ENCODE peak calls at places on chromosomes 11 and 22, in five cellular contexts. One of them, this sample, is unnamed.
A peak's percentile ranks its signal among the peaks of the same experiment; 100 is the strongest.

GRCh38 chr11:82980292-82980691 is 78.8 kb downstream of the DDIAS start:
- DNase-seq in ovary: no peak
- DNase-seq in AG04449: peak; percentile 70
- DNase-seq in NB4: no peak
- DNase-seq in lower leg skin: no peak
- DNase-seq in this sample: no peak

GRCh38 chr11:112163875-112164521 is at the start of gene IL18:
- DNase-seq in NB4: peak; percentile 25
- DNase-seq in ovary: no peak
- DNase-seq in AG04449: no peak
- DNase-seq in lower leg skin: peak; percentile 87
- DNase-seq in this sample: peak; percentile 24

GRCh38 chr22:38490915-38491314 is 15.2 kb downstream of the DDX17 start:
- DNase-seq in lower leg skin: no peak
- DNase-seq in ovary: peak; percentile 58
- DNase-seq in AG04449: no peak
- DNase-seq in NB4: no peak
- DNase-seq in this sample: peak; percentile 83

GRCh38 chr11:66183581-66184048 is 84.8 kb upstream of the RAB1B start:
- DNase-seq in NB4: no peak
- DNase-seq in ovary: no peak
- DNase-seq in lower leg skin: no peak
- DNase-seq in AG04449: no peak
- DNase-seq in this sample: no peak

GRCh38 chr11:66467034-66467659 is 442 bp downstream of the PELI3 start:
- DNase-seq in AG04449: no peak
- DNase-seq in NB4: peak; percentile 54
- DNase-seq in lower leg skin: no peak
- DNase-seq in ovary: no peak
- DNase-seq in this sample: peak; percentile 69

GRCh38 chr11:69986421-69987229 is 91.5 kb upstream of the ANO1 start:
- DNase-seq in lower leg skin: no peak
- DNase-seq in ovary: no peak
- DNase-seq in AG04449: no peak
- DNase-seq in NB4: no peak
- DNase-seq in this sample: no peak

GRCh38 chr11:46976182-46976854 is 39.8 kb downstream of the CSTPP1 start:
- DNase-seq in AG04449: no peak
- DNase-seq in NB4: no peak
- DNase-seq in ovary: no peak
- DNase-seq in lower leg skin: no peak
- DNase-seq in this sample: no peak

GRCh38 chr11:127270848-127271247 is 270.3 kb upstream of the KIRREL3 start:
- DNase-seq in ovary: no peak
- DNase-seq in lower leg skin: no peak
- DNase-seq in AG04449: no peak
- DNase-seq in NB4: no peak
- DNase-seq in this sample: no peak

GRCh38 chr11:76076749-76077148 is 129.6 kb downstream of the WNT11 start:
- DNase-seq in NB4: no peak
- DNase-seq in ovary: no peak
- DNase-seq in lower leg skin: no peak
- DNase-seq in AG04449: no peak
- DNase-seq in this sample: no peak

GRCh38 chr22:49765091-49765771 is 62.4 kb downstream of the BRD1 start:
- DNase-seq in lower leg skin: peak; percentile 68
- DNase-seq in AG04449: no peak
- DNase-seq in ovary: peak; percentile 14
- DNase-seq in NB4: no peak
- DNase-seq in this sample: peak; percentile 4

GRCh38 chr22:40001800-40002577 is 7.2 kb downstream of the FAM83F start:
- DNase-seq in NB4: no peak
- DNase-seq in AG04449: no peak
- DNase-seq in ovary: no peak
- DNase-seq in lower leg skin: no peak
- DNase-seq in this sample: no peak

GRCh38 chr11:62005231-62005661 is 37.8 kb upstream of the FTH1 start:
- DNase-seq in NB4: no peak
- DNase-seq in lower leg skin: peak; percentile 60
- DNase-seq in ovary: no peak
- DNase-seq in AG04449: no peak
- DNase-seq in this sample: no peak

GRCh38 chr11:96393753-96394348 is 4.0 kb downstream of the JRKL start:
- DNase-seq in lower leg skin: no peak
- DNase-seq in AG04449: no peak
- DNase-seq in ovary: no peak
- DNase-seq in NB4: peak; percentile 66
- DNase-seq in this sample: no peak

GRCh38 chr11:61781585-61781984 is 10.8 kb downstream of the TMEM258 start:
- DNase-seq in lower leg skin: no peak
- DNase-seq in AG04449: no peak
- DNase-seq in ovary: no peak
- DNase-seq in NB4: no peak
- DNase-seq in this sample: no peak

GRCh38 chr11:105942951-105943350 is 79.1 kb downstream of the MSANTD4 start:
- DNase-seq in AG04449: no peak
- DNase-seq in NB4: no peak
- DNase-seq in ovary: no peak
- DNase-seq in lower leg skin: no peak
- DNase-seq in this sample: no peak

GRCh38 chr11:70630816-70631623 is 232.7 kb downstream of the CTTN start:
- DNase-seq in ovary: no peak
- DNase-seq in AG04449: no peak
- DNase-seq in lower leg skin: no peak
- DNase-seq in NB4: no peak
- DNase-seq in this sample: no peak

GRCh38 chr11:12117200-12117995 is 7.0 kb downstream of the MICAL2 start:
- DNase-seq in NB4: no peak
- DNase-seq in ovary: peak; percentile 46
- DNase-seq in AG04449: no peak
- DNase-seq in lower leg skin: peak; percentile 60
- DNase-seq in this sample: no peak

GRCh38 chr11:57413681-57414080 is 13.2 kb downstream of the SLC43A3 start:
- DNase-seq in ovary: no peak
- DNase-seq in NB4: no peak
- DNase-seq in AG04449: no peak
- DNase-seq in lower leg skin: no peak
- DNase-seq in this sample: no peak

GRCh38 chr11:68999093-68999747 is 13.8 kb downstream of the MRGPRF start:
- DNase-seq in NB4: no peak
- DNase-seq in lower leg skin: peak; percentile 73
- DNase-seq in AG04449: no peak
- DNase-seq in ovary: peak; percentile 29
- DNase-seq in this sample: peak; percentile 62

GRCh38 chr11:117439256-117439655 is 111.6 kb downstream of the CEP164 start:
- DNase-seq in NB4: peak; percentile 29
- DNase-seq in AG04449: no peak
- DNase-seq in ovary: no peak
- DNase-seq in lower leg skin: no peak
- DNase-seq in this sample: no peak

GRCh38 chr11:68735125-68735524 is 16.2 kb downstream of the TESMIN start:
- DNase-seq in AG04449: no peak
- DNase-seq in ovary: no peak
- DNase-seq in lower leg skin: no peak
- DNase-seq in NB4: peak; percentile 44
- DNase-seq in this sample: no peak

GRCh38 chr22:48705159-48705916 is 1122.3 kb downstream of the BRD1 start:
- DNase-seq in NB4: no peak
- DNase-seq in AG04449: no peak
- DNase-seq in ovary: no peak
- DNase-seq in lower leg skin: no peak
- DNase-seq in this sample: no peak

GRCh38 chr11:36006556-36006955 is 62.7 kb downstream of the LDLRAD3 start:
- DNase-seq in AG04449: no peak
- DNase-seq in NB4: no peak
- DNase-seq in ovary: no peak
- DNase-seq in lower leg skin: no peak
- DNase-seq in this sample: no peak

GRCh38 chr22:48665286-48666010 is 1162.2 kb downstream of the BRD1 start:
- DNase-seq in AG04449: peak; percentile 67
- DNase-seq in lower leg skin: no peak
- DNase-seq in NB4: no peak
- DNase-seq in ovary: no peak
- DNase-seq in this sample: no peak

GRCh38 chr11:68313574-68314202 is 1.3 kb downstream of the LRP5 start:
- DNase-seq in ovary: no peak
- DNase-seq in lower leg skin: no peak
- DNase-seq in NB4: peak; percentile 74
- DNase-seq in AG04449: no peak
- DNase-seq in this sample: no peak

GRCh38 chr11:43687120-43687791 is 6.7 kb downstream of the HSD17B12 start:
- DNase-seq in AG04449: no peak
- DNase-seq in NB4: no peak
- DNase-seq in lower leg skin: no peak
- DNase-seq in ovary: no peak
- DNase-seq in this sample: peak; percentile 13

GRCh38 chr11:635945-636510 is 1.0 kb upstream of the DRD4 start:
- DNase-seq in AG04449: no peak
- DNase-seq in NB4: no peak
- DNase-seq in ovary: no peak
- DNase-seq in lower leg skin: no peak
- DNase-seq in this sample: no peak

GRCh38 chr11:637593-638507 is 781 bp downstream of the DRD4 start:
- DNase-seq in NB4: no peak
- DNase-seq in ovary: no peak
- DNase-seq in AG04449: no peak
- DNase-seq in lower leg skin: no peak
- DNase-seq in this sample: no peak

GRCh38 chr11:636511-637332 is at the start of gene DRD4:
- DNase-seq in AG04449: no peak
- DNase-seq in NB4: no peak
- DNase-seq in lower leg skin: no peak
- DNase-seq in ovary: no peak
- DNase-seq in this sample: no peak

GRCh38 chr11:638616-639323 is 1.7 kb downstream of the DRD4 start:
- DNase-seq in lower leg skin: no peak
- DNase-seq in NB4: no peak
- DNase-seq in ovary: no peak
- DNase-seq in AG04449: no peak
- DNase-seq in this sample: no peak

DNA sequence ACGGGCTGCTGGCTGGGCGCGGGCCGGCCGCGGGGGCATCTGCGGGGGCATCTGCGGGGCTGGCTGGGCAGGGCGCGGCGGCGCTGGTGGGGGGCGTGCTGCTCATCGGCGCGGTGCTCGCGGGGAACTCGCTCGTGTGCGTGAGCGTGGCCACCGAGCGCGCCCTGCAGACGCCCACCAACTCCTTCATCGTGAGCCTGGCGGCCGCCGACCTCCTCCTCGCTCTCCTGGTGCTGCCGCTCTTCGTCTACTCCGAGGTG is 194 bp downstream of the DRD4 start:
- DNase-seq in lower leg skin: no peak
- DNase-seq in AG04449: no peak
- DNase-seq in NB4: no peak
- DNase-seq in ovary: no peak
- DNase-seq in this sample: no peak
- H3K4me3 ChIP-seq in lower leg skin: no peak overlapping the region
- H3K4me3 ChIP-seq in AG04449: peak overlapping the region; percentile 18
- H3K4me3 ChIP-seq in NB4: no peak overlapping the region
- H3K4me3 ChIP-seq in ovary: no peak overlapping the region
- H3K4me3 ChIP-seq in this sample: peak overlapping the region; percentile 37

DNA sequence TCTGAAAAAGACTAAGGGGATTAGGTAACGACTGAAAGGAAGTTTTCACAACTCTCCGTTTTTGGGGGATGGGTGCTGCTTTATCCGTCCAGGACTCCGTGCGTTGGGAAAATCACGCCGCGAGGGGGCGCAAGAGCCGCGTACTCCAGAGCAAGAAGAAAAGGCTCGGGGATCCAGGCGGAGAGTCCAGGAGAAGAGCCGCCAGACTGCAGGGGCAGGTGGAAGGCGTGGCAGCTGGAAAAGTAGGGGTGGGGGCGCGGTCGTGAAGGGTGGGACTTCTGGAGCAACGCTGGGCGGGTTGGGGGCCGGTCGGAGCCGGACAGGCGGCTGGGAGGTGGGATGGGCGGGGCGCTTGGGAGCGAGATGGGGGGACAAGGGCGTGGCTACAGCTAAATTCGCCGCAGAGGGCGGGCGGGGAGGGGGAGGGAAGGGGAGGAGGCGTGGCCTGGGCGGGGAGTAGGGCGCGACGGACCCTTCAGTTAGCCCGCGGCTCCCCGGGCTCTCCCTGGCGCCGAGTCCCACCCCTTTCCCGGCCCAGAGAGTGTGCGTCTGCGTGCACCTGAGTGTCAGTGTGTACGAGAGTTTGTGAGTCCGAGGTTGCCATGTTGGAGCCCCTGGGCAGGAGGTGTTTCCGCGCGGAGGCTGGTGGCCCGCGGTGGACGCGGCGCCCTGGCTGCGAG is 613 bp upstream of the ARHGEF17 start:
- DNase-seq in AG04449: peak; percentile 89
- DNase-seq in ovary: peak; percentile 99
- DNase-seq in NB4: peak; percentile 99
- DNase-seq in lower leg skin: peak; percentile 99
- DNase-seq in this sample: peak; percentile 87
- H3K4me3 ChIP-seq in AG04449: peak overlapping the region; percentile 81
- H3K4me3 ChIP-seq in ovary: peak overlapping the region; percentile 86
- H3K4me3 ChIP-seq in NB4: peak overlapping the region; percentile 60
- H3K4me3 ChIP-seq in lower leg skin: peak overlapping the region; percentile 46
- H3K4me3 ChIP-seq in this sample: peak overlapping the region; percentile 71

GRCh38 chr11:73758451-73758850 is 2.4 kb downstream of the RAB6A start:
- DNase-seq in AG04449: no peak
- DNase-seq in ovary: no peak
- DNase-seq in NB4: no peak
- DNase-seq in lower leg skin: no peak
- DNase-seq in this sample: no peak
- H3K4me3 ChIP-seq in AG04449: peak overlapping the region; percentile 91
- H3K4me3 ChIP-seq in ovary: no peak overlapping the region
- H3K4me3 ChIP-seq in NB4: peak overlapping the region; percentile 84
- H3K4me3 ChIP-seq in lower leg skin: no peak overlapping the region
- H3K4me3 ChIP-seq in this sample: peak overlapping the region; percentile 98

GRCh38 chr22:33917744-33918406 is 2.4 kb downstream of the LARGE1 start:
- DNase-seq in AG04449: no peak
- DNase-seq in lower leg skin: no peak
- DNase-seq in NB4: peak; percentile 88
- DNase-seq in ovary: no peak
- DNase-seq in this sample: no peak
- H3K4me3 ChIP-seq in AG04449: no peak overlapping the region
- H3K4me3 ChIP-seq in lower leg skin: no peak overlapping the region
- H3K4me3 ChIP-seq in NB4: peak overlapping the region; percentile 71
- H3K4me3 ChIP-seq in ovary: peak overlapping the region; percentile 10
- H3K4me3 ChIP-seq in this sample: peak overlapping the region; percentile 94

GRCh38 chr11:518463-519202 is 11.6 kb upstream of the RNH1 start:
- DNase-seq in lower leg skin: peak; percentile 98
- DNase-seq in ovary: peak; percentile 97
- DNase-seq in AG04449: peak; percentile 65
- DNase-seq in NB4: peak; percentile 94
- DNase-seq in this sample: peak; percentile 96
- H3K4me3 ChIP-seq in lower leg skin: no peak overlapping the region
- H3K4me3 ChIP-seq in ovary: peak overlapping the region; percentile 1
- H3K4me3 ChIP-seq in AG04449: peak overlapping the region; percentile 49
- H3K4me3 ChIP-seq in NB4: peak overlapping the region; percentile 32
- H3K4me3 ChIP-seq in this sample: peak overlapping the region; percentile 11

DNA sequence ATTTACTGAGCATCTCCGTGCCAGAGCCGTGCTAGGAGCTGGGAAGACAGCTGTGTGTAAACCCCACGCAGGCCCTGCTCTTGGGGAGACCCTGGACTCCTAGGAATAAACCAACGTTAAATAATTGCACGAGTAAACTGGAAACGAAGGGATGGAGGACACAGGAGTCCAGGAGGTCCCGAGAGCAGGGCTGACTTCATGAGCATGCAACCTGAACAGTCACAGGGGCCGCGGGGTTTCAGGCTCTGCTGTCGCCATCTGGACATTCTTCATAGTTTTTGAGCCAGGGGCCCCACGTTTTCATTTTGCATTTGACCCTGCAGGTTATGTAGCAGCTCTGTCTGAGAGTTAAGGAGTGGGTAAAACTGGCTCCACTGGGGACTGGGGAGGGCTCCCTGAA is 63.0 kb downstream of the PRDM11 start:
- DNase-seq in lower leg skin: no peak
- DNase-seq in AG04449: no peak
- DNase-seq in NB4: no peak
- DNase-seq in ovary: no peak
- DNase-seq in this sample: no peak
- H3K4me3 ChIP-seq in lower leg skin: no peak overlapping the region
- H3K4me3 ChIP-seq in AG04449: no peak overlapping the region
- H3K4me3 ChIP-seq in NB4: no peak overlapping the region
- H3K4me3 ChIP-seq in ovary: no peak overlapping the region
- H3K4me3 ChIP-seq in this sample: no peak overlapping the region